ENCODE peak calls at places on chromosomes 3 and 15, in five cellular contexts. F, B, P, D and O are unnamed samples.

GRCh38 chr15:47377465-47377864 is 339.8 kb upstream of the SEMA6D start:
- DNase-seq in F (no peak), B (no peak), P (no peak), D (no peak), O (no peak)

GRCh38 chr15:80494311-80494710 is 90.1 kb downstream of the ARNT2 start:
- DNase-seq in F (no peak), B (no peak), P (no peak), D (no peak), O (no peak)

GRCh38 chr3:8593022-8593817 is 51.4 kb downstream of the SSUH2 start:
- DNase-seq in F (no peak), B (no peak), P (no peak), D (no peak), O (no peak)

GRCh38 chr3:13879946-13880810 is at the start of gene WNT7A:
- DNase-seq in F (no peak), B (peak; percentile 41), P (no peak), D (peak; percentile 61), O (peak; percentile 59)

GRCh38 chr15:92899910-92900711 is at the start of gene CHD2:
- DNase-seq in F (no peak), B (peak; percentile 64), P (peak; percentile 81), D (peak; percentile 48), O (peak; percentile 33)

GRCh38 chr3:11600501-11601282 is 43.0 kb downstream of the VGLL4 start:
- DNase-seq in F (no peak), B (no peak), P (no peak), D (no peak), O (no peak)

GRCh38 chr3:13005301-13005700 is 67.9 kb downstream of the IQSEC1 start:
- DNase-seq in F (no peak), B (no peak), P (no peak), D (no peak), O (no peak)

GRCh38 chr3:65422154-65422553 is 616.6 kb downstream of the MAGI1 start:
- DNase-seq in F (no peak), B (no peak), P (no peak), D (no peak), O (no peak)

GRCh38 chr3:32872487-32873382 is 54.9 kb downstream of the TRIM71 start:
- DNase-seq in F (no peak), B (peak; percentile 16), P (no peak), D (no peak), O (no peak)

GRCh38 chr3:106198828-106199194 is 330.0 kb upstream of the CBLB start:
- DNase-seq in F (no peak), B (no peak), P (no peak), D (no peak), O (no peak)

GRCh38 chr3:21954709-21955108 is 203.7 kb upstream of the ZNF385D start:
- DNase-seq in F (no peak), B (no peak), P (no peak), D (no peak), O (no peak)

GRCh38 chr3:117510396-117510795 is 800.8 kb downstream of the TUSC7 start:
- DNase-seq in F (no peak), B (no peak), P (no peak), D (no peak), O (no peak)

GRCh38 chr3:23589586-23589985 is 216.2 kb upstream of the UBE2E1 start:
- DNase-seq in F (no peak), B (no peak), P (no peak), D (no peak), O (no peak)

GRCh38 chr3:42214565-42215283 is 51.3 kb downstream of the CCK start:
- DNase-seq in F (no peak), B (no peak), P (no peak), D (no peak), O (no peak)

GRCh38 chr3:188605231-188605630 is 451.3 kb downstream of the LPP start:
- DNase-seq in F (no peak), B (no peak), P (no peak), D (no peak), O (no peak)

GRCh38 chr15:68987120-68987519 is 27.4 kb upstream of the NOX5 start:
- DNase-seq in F (no peak), B (no peak), P (no peak), D (no peak), O (no peak)

GRCh38 chr3:83882701-83883100 is 1076.1 kb upstream of the CADM2 start:
- DNase-seq in F (no peak), B (no peak), P (no peak), D (no peak), O (no peak)

GRCh38 chr3:78201066-78201465 is 1161.2 kb downstream of the ROBO2 start:
- DNase-seq in F (no peak), B (no peak), P (peak; percentile 6), D (no peak), O (no peak)

GRCh38 chr15:41984622-41985021 is 12.3 kb upstream of the EHD4 start:
- DNase-seq in F (no peak), B (no peak), P (no peak), D (no peak), O (no peak)

GRCh38 chr15:37079726-37080125 is 20.6 kb downstream of the MEIS2 start:
- DNase-seq in F (no peak), B (peak; percentile 44), P (peak; percentile 33), D (no peak), O (no peak)

GRCh38 chr3:71908001-71908400 is 123.1 kb upstream of the PROK2 start:
- DNase-seq in F (peak; percentile 20), B (no peak), P (peak; percentile 39), D (no peak), O (no peak)

GRCh38 chr3:113157408-113157980 is 53.9 kb upstream of the BOC start:
- DNase-seq in F (no peak), B (no peak), P (no peak), D (no peak), O (no peak)

GRCh38 chr3:175270199-175270837 is 411.2 kb downstream of the NAALADL2 start:
- DNase-seq in F (no peak), B (no peak), P (peak; percentile 67), D (no peak), O (no peak)

GRCh38 chr3:72418856-72419255 is 429.4 kb downstream of the SHQ1 start:
- DNase-seq in F (no peak), B (no peak), P (no peak), D (no peak), O (no peak)

GRCh38 chr3:38521391-38521987 is 25.3 kb downstream of the EXOG start:
- DNase-seq in F (peak; percentile 16), B (peak; percentile 49), P (no peak), D (peak; percentile 46), O (peak; percentile 59)